ENCODE peak calls at places on chromosomes 12 and 14, in five cellular contexts. I is retinal pigment epithelial cell, P is gastrocnemius medialis, K is Panc1, S is upper lobe of right lung. M is an unnamed sample.

GRCh38 chr12:47773062-47773857 is at the start of gene SLC48A1:
- DNase-seq in I (no peak), P (peak), K (no peak), S (peak), M (peak)

GRCh38 chr14:102496955-102497744 is 12.4 kb downstream of the ANKRD9 start:
- DNase-seq in I (no peak), P (no peak), K (no peak), S (peak), M (no peak)

GRCh38 chr12:10740182-10740581 is 17.1 kb upstream of the YBX3 start:
- DNase-seq in I (no peak), P (no peak), K (no peak), S (no peak), M (no peak)

GRCh38 chr12:59431266-59431665 is 164.6 kb upstream of the SLC16A7 start:
- DNase-seq in I (no peak), P (no peak), K (no peak), S (no peak), M (no peak)

GRCh38 chr14:72929316-72930080 is 3.2 kb downstream of the DCAF4 start:
- DNase-seq in I (no peak), P (no peak), K (no peak), S (no peak), M (no peak)

GRCh38 chr12:106187155-106187789 is 48.5 kb upstream of the NUAK1 start:
- DNase-seq in I (no peak), P (no peak), K (no peak), S (no peak), M (no peak)

GRCh38 chr12:120762093-120762492 is 36.5 kb downstream of the ACADS start:
- DNase-seq in I (peak), P (no peak), K (no peak), S (no peak), M (no peak)

GRCh38 chr12:122732170-122732569 is 1.5 kb upstream of the HCAR1 start:
- DNase-seq in I (no peak), P (no peak), K (no peak), S (no peak), M (no peak)

GRCh38 chr12:103924761-103925641 is 5.2 kb upstream of the HSP90B1 start:
- DNase-seq in I (no peak), P (peak), K (peak), S (no peak), M (no peak)

GRCh38 chr12:124898200-124898950 is 16.1 kb downstream of the UBC start:
- DNase-seq in I (no peak), P (peak), K (no peak), S (peak), M (peak)

GRCh38 chr12:131617596-131618302 is 93.1 kb upstream of the SFSWAP start:
- DNase-seq in I (no peak), P (no peak), K (no peak), S (no peak), M (no peak)

GRCh38 chr14:66746316-66747006 is 238.5 kb downstream of the GPHN start:
- DNase-seq in I (peak), P (no peak), K (peak), S (no peak), M (no peak)

GRCh38 chr12:24404086-24404815 is 454.8 kb upstream of the SOX5 start:
- DNase-seq in I (peak), P (no peak), K (no peak), S (no peak), M (no peak)

GRCh38 chr14:64639340-64639821 is 64.8 kb upstream of the PLEKHG3 start:
- DNase-seq in I (no peak), P (no peak), K (no peak), S (no peak), M (no peak)

GRCh38 chr14:64636208-64636979 is 67.8 kb upstream of the PLEKHG3 start:
- DNase-seq in I (no peak), P (peak), K (peak), S (peak), M (peak)

GRCh38 chr14:64638625-64639024 is 65.6 kb upstream of the PLEKHG3 start:
- DNase-seq in I (no peak), P (no peak), K (no peak), S (no peak), M (no peak)

GRCh38 chr14:64637735-64638473 is 66.3 kb upstream of the PLEKHG3 start:
- DNase-seq in I (no peak), P (no peak), K (no peak), S (no peak), M (no peak)

DNA sequence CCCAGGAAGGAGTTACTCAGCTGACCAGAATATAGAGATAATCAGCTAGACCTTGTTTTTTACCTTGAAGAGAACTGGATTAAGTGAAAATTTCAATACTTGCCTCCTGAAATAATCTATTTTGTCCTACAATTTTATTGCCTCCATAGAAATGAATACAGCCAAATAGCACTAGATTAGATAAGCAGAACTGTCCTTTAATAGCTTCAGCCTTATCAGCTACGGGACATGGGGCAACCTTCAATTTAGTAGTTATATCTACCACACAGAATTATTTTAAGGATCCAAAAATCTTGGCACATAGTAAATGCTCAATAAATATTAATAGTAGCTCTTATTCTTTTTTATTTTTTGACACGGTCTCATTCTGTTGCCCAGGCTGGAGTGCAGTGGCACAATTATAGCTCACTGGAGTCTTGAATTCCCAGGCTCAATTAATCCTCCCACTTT is 67.2 kb upstream of the PLEKHG3 start:
- DNase-seq in I (no peak), P (no peak), K (no peak), S (no peak), M (no peak)
- TF ChIP-seq CTCF in I (no peak), P (no peak), K (peak), S (no peak), M (no peak)

DNA sequence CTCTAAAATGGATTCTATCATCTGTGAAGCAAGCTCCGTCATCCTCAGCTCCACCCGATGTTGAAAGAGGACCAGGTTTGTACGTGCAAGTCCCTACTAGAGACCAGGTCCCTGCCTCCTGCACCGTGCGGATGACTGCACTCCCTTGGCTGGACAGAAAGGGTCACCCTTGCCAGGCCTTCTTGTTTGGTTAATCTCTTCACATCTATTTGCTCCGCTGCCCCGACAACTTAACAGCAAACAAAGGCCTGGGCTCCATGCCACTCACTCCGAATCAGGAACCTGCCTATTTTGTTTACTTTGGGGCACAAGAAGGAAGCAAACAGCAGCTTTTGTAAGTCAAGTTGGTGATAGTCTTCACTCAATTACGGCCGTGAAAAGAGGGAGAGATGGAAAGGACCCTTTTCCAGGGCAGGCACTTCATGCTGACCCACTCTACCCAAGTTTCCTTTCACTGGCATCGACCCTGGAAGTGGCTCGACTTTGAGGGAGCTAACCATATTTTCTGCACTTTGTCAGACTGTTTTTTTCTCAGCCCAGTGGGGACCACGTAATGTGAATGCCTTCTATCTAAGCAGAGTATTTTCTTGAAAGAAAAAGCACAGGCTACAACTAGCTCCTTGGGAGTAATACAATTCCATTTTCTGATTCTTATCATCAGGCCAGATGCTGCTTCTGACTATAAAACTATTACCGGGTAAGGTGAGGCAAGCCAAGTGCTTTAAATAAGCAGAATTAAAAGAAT is 202.6 kb downstream of the FOXN3 start:
- DNase-seq in I (no peak), P (peak), K (no peak), S (peak), M (no peak)
- TF ChIP-seq CTCF in I (no peak), P (no peak), K (no peak), S (peak), M (no peak)

GRCh38 chr14:106080922-106081321 is 554.5 kb downstream of the TMEM121 start:
- DNase-seq in I (no peak), P (no peak), K (no peak), S (no peak), M (no peak)
- TF ChIP-seq CTCF in I (no peak), P (no peak), K (peak), S (no peak), M (peak)

DNA sequence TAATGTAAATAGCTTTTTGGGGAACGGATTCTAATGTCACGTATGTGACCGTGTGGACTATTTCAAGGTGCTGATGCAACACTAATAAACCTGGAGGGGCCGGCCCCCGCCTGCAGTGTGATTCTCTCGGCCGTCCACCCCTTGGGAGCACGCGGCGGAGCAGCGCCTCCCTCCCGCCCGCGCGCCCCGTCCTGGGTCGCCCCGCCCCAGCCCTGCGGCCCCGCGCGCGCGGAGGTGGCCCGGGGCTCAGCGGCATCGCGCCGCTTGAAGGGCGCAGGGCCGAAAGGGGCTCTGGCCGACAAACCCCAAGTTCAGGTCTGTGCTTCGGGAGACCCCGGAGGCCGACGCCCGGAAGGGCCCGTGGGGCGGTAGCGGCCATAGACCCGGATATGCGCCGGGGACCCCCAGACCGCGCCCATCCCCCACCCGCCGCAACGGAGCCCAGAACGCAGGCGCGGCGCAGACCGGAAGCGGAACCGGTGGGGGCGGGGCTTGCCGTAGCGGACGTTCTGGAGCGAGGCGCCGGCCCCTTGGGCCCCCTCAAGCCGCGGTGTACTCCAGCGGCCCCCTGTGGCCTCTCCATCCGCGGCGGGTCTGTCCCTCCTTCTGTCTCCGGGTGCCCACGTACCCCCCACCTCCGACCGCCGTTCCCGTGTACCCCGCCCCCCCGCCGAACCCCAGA is at the start of gene TEX22:
- DNase-seq in I (peak), P (peak), K (no peak), S (peak), M (peak)
- TF ChIP-seq CTCF in I (no peak), P (no peak), K (no peak), S (peak), M (peak)

DNA sequence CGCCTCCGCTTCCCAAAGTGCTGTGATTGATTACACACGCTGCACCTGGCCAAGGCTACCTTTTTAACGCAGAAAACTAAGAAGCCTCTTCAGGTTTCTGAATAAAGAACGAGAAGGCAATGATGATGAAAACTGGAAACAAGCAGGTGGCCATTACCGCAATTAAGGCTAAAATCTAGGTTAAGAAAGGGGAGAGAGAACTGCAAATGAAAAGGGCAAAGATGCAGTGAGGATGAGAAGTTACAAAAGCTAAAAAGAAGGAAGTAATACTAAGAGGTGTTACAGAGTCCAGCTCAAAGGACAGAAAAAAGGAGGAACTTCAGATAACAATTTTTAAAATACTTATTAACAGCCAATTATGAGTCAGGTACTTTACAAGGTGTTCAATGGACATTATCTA is 79.7 kb downstream of the DUSP16 start:
- DNase-seq in I (no peak), P (no peak), K (no peak), S (no peak), M (no peak)
- TF ChIP-seq CTCF in I (no peak), P (no peak), K (no peak), S (no peak), M (no peak)

M was measured in DND-41.